ENCODE peak calls at places on chromosome 16, in eight cellular contexts. One of them, this sample, is unnamed.

GRCh38 chr16:3738541-3738940 is 21.2 kb upstream of the TRAP1 start:
- DNase-seq in upper lobe of left lung: no peak
- DNase-seq in esophagus muscularis mucosa: no peak
- DNase-seq in stomach: no peak
- DNase-seq in GM12891: no peak
- DNase-seq in K562: no peak
- DNase-seq in GM12878: no peak
- DNase-seq in endothelial cell of umbilical vein: no peak
- DNase-seq in this sample: no peak

GRCh38 chr16:62224810-62225209 is 188.6 kb upstream of the CDH8 start:
- DNase-seq in upper lobe of left lung: no peak
- DNase-seq in K562: no peak
- DNase-seq in endothelial cell of umbilical vein: no peak
- DNase-seq in stomach: no peak
- DNase-seq in esophagus muscularis mucosa: no peak
- DNase-seq in GM12878: no peak
- DNase-seq in GM12891: no peak
- DNase-seq in this sample: no peak

GRCh38 chr16:78407191-78407590 is 307.7 kb downstream of the WWOX start:
- DNase-seq in GM12878: no peak
- DNase-seq in stomach: no peak
- DNase-seq in esophagus muscularis mucosa: peak; percentile 17
- DNase-seq in K562: no peak
- DNase-seq in endothelial cell of umbilical vein: no peak
- DNase-seq in GM12891: no peak
- DNase-seq in upper lobe of left lung: no peak
- DNase-seq in this sample: no peak

GRCh38 chr16:26019406-26019805 is 327.6 kb downstream of the HS3ST4 start:
- DNase-seq in K562: no peak
- DNase-seq in GM12891: no peak
- DNase-seq in GM12878: no peak
- DNase-seq in upper lobe of left lung: no peak
- DNase-seq in esophagus muscularis mucosa: no peak
- DNase-seq in stomach: no peak
- DNase-seq in endothelial cell of umbilical vein: no peak
- DNase-seq in this sample: no peak

GRCh38 chr16:25092489-25092888 is 19.1 kb upstream of the LCMT1 start:
- DNase-seq in GM12891: no peak
- DNase-seq in GM12878: no peak
- DNase-seq in K562: no peak
- DNase-seq in endothelial cell of umbilical vein: no peak
- DNase-seq in stomach: no peak
- DNase-seq in upper lobe of left lung: peak; percentile 38
- DNase-seq in esophagus muscularis mucosa: no peak
- DNase-seq in this sample: no peak

GRCh38 chr16:74199842-74200124 is 96.8 kb upstream of the PSMD7 start:
- DNase-seq in K562: no peak
- DNase-seq in endothelial cell of umbilical vein: no peak
- DNase-seq in GM12891: no peak
- DNase-seq in upper lobe of left lung: no peak
- DNase-seq in esophagus muscularis mucosa: peak; percentile 19
- DNase-seq in GM12878: no peak
- DNase-seq in stomach: no peak
- DNase-seq in this sample: no peak

GRCh38 chr16:1825864-1826690 is 548 bp downstream of the HAGH start:
- DNase-seq in stomach: peak; percentile 63
- DNase-seq in esophagus muscularis mucosa: peak; percentile 94
- DNase-seq in endothelial cell of umbilical vein: peak; percentile 50
- DNase-seq in GM12878: no peak
- DNase-seq in upper lobe of left lung: peak; percentile 94
- DNase-seq in K562: no peak
- DNase-seq in GM12891: peak; percentile 81
- DNase-seq in this sample: peak; percentile 63

GRCh38 chr16:81261049-81261648 is 22.7 kb downstream of the BCO1 start:
- DNase-seq in stomach: peak; percentile 31
- DNase-seq in K562: peak; percentile 62
- DNase-seq in GM12891: no peak
- DNase-seq in upper lobe of left lung: no peak
- DNase-seq in esophagus muscularis mucosa: no peak
- DNase-seq in endothelial cell of umbilical vein: peak; percentile 30
- DNase-seq in GM12878: no peak
- DNase-seq in this sample: no peak

GRCh38 chr16:35174006-35174405 is 1714.6 kb downstream of the TP53TG3F start:
- DNase-seq in stomach: no peak
- DNase-seq in esophagus muscularis mucosa: peak; percentile 78
- DNase-seq in upper lobe of left lung: no peak
- DNase-seq in endothelial cell of umbilical vein: no peak
- DNase-seq in K562: no peak
- DNase-seq in GM12891: no peak
- DNase-seq in GM12878: no peak
- DNase-seq in this sample: no peak

GRCh38 chr16:70250748-70251650 is 741 bp downstream of the EXOSC6 start:
- DNase-seq in endothelial cell of umbilical vein: peak; percentile 72
- DNase-seq in stomach: peak; percentile 52
- DNase-seq in K562: peak; percentile 66
- DNase-seq in upper lobe of left lung: peak; percentile 91
- DNase-seq in GM12878: no peak
- DNase-seq in esophagus muscularis mucosa: no peak
- DNase-seq in GM12891: peak; percentile 55
- DNase-seq in this sample: peak; percentile 51

GRCh38 chr16:85612191-85612800 is 826 bp upstream of the GSE1 start:
- DNase-seq in stomach: peak; percentile 88
- DNase-seq in GM12878: no peak
- DNase-seq in upper lobe of left lung: peak; percentile 91
- DNase-seq in esophagus muscularis mucosa: no peak
- DNase-seq in K562: peak; percentile 87
- DNase-seq in endothelial cell of umbilical vein: no peak
- DNase-seq in GM12891: no peak
- DNase-seq in this sample: peak; percentile 87

GRCh38 chr16:14241631-14242030 is 170.5 kb downstream of the MRTFB start:
- DNase-seq in GM12891: no peak
- DNase-seq in esophagus muscularis mucosa: no peak
- DNase-seq in GM12878: no peak
- DNase-seq in endothelial cell of umbilical vein: no peak
- DNase-seq in K562: no peak
- DNase-seq in stomach: no peak
- DNase-seq in upper lobe of left lung: no peak
- DNase-seq in this sample: no peak

GRCh38 chr16:4053663-4054479 is 62.4 kb downstream of the ADCY9 start:
- DNase-seq in stomach: peak; percentile 29
- DNase-seq in GM12891: no peak
- DNase-seq in esophagus muscularis mucosa: peak; percentile 94
- DNase-seq in upper lobe of left lung: no peak
- DNase-seq in GM12878: no peak
- DNase-seq in K562: no peak
- DNase-seq in endothelial cell of umbilical vein: peak; percentile 47
- DNase-seq in this sample: peak; percentile 49

GRCh38 chr16:66457888-66458287 is 30.8 kb downstream of the BEAN1 start:
- DNase-seq in GM12891: no peak
- DNase-seq in esophagus muscularis mucosa: no peak
- DNase-seq in stomach: no peak
- DNase-seq in GM12878: no peak
- DNase-seq in endothelial cell of umbilical vein: no peak
- DNase-seq in K562: no peak
- DNase-seq in upper lobe of left lung: no peak
- DNase-seq in this sample: no peak

GRCh38 chr16:19436540-19436939 is 18.9 kb downstream of the TMC5 start:
- DNase-seq in GM12878: no peak
- DNase-seq in upper lobe of left lung: no peak
- DNase-seq in K562: no peak
- DNase-seq in esophagus muscularis mucosa: no peak
- DNase-seq in stomach: no peak
- DNase-seq in endothelial cell of umbilical vein: no peak
- DNase-seq in GM12891: no peak
- DNase-seq in this sample: no peak

GRCh38 chr16:15919331-15919730 is 30.1 kb upstream of the ABCC1 start:
- DNase-seq in GM12891: no peak
- DNase-seq in endothelial cell of umbilical vein: no peak
- DNase-seq in upper lobe of left lung: no peak
- DNase-seq in K562: no peak
- DNase-seq in GM12878: no peak
- DNase-seq in stomach: no peak
- DNase-seq in esophagus muscularis mucosa: no peak
- DNase-seq in this sample: no peak

GRCh38 chr16:22161999-22162657 is at the start of gene SDR42E2:
- DNase-seq in upper lobe of left lung: peak; percentile 85
- DNase-seq in endothelial cell of umbilical vein: no peak
- DNase-seq in stomach: peak; percentile 31
- DNase-seq in GM12878: no peak
- DNase-seq in esophagus muscularis mucosa: no peak
- DNase-seq in GM12891: no peak
- DNase-seq in K562: peak; percentile 65
- DNase-seq in this sample: peak; percentile 38

GRCh38 chr16:4344659-4345438 is 6.3 kb downstream of the PAM16 start:
- DNase-seq in K562: no peak
- DNase-seq in endothelial cell of umbilical vein: no peak
- DNase-seq in stomach: peak; percentile 59
- DNase-seq in esophagus muscularis mucosa: no peak
- DNase-seq in GM12891: no peak
- DNase-seq in GM12878: no peak
- DNase-seq in upper lobe of left lung: no peak
- DNase-seq in this sample: no peak

GRCh38 chr16:14483819-14484385 is 146.2 kb downstream of the PARN start:
- DNase-seq in upper lobe of left lung: no peak
- DNase-seq in stomach: no peak
- DNase-seq in GM12878: no peak
- DNase-seq in endothelial cell of umbilical vein: no peak
- DNase-seq in K562: no peak
- DNase-seq in esophagus muscularis mucosa: peak; percentile 53
- DNase-seq in GM12891: no peak
- DNase-seq in this sample: no peak

DNA sequence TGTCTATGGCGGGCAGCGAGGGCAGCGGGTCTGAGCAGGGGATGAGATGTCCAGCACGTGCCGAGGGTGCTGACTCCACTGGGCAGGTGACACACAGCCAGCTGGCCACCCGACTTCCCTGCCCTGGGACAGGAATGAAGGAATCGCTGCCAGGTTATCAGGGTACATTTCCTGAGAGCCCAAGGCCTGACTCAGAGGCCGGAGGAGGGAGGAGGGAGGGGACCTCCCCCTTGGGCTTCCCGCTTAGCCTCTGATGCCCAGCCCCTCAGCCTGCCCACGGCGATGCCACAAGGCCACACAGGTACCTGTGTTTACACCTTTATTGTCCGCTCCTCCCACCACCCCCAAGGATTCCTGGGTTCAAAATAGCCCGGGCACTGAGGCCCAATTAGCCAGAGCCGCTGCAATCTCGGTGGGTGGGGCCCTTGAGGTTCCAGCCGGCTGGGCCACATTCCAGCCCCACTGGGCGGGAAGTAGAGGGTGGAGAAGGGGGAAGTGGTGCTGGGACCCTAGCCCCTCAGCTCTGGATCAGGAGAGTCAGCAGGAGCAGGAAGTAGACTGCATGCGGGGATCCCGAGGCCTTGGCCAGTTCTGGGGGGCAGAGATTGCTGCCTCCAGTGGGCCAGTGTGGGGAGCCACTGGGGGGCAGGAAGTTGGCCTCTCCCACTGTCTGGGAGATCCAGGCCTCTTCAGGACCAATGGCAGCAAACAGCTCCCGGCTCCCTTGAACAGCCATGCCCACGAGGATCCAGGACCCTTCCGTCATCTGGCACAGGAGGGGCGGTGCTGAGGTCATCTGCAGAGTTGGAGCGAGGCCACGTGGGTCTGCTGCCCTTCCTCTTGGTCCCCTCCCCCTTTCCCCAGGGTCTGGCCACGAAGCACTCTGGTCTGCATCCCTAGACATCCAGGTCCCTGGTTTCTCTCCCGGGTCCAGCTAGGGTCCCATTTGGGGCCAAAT is 3.4 kb upstream of the PRSS8 start:
- DNase-seq in esophagus muscularis mucosa: no peak
- DNase-seq in endothelial cell of umbilical vein: peak; percentile 76
- DNase-seq in GM12891: no peak
- DNase-seq in K562: no peak
- DNase-seq in GM12878: no peak
- DNase-seq in stomach: peak; percentile 91
- DNase-seq in upper lobe of left lung: peak; percentile 86
- DNase-seq in this sample: peak; percentile 91
- TF ChIP-seq POLR2AphosphoS5 in esophagus muscularis mucosa: peak; percentile 46
- TF ChIP-seq POLR2AphosphoS5 in endothelial cell of umbilical vein: peak; percentile 84
- TF ChIP-seq POLR2AphosphoS5 in GM12891: no peak
- TF ChIP-seq POLR2AphosphoS5 in K562: no peak
- TF ChIP-seq POLR2AphosphoS5 in GM12878: no peak
- TF ChIP-seq POLR2AphosphoS5 in stomach: peak; percentile 83
- TF ChIP-seq POLR2AphosphoS5 in upper lobe of left lung: peak; percentile 48
- TF ChIP-seq POLR2AphosphoS5 in this sample: no peak

GRCh38 chr16:30844671-30845449 is 49.0 kb downstream of the BCL7C start:
- DNase-seq in GM12891: peak; percentile 68
- DNase-seq in GM12878: peak; percentile 61
- DNase-seq in esophagus muscularis mucosa: peak; percentile 93
- DNase-seq in K562: peak; percentile 87
- DNase-seq in stomach: peak; percentile 70
- DNase-seq in endothelial cell of umbilical vein: peak; percentile 81
- DNase-seq in upper lobe of left lung: no peak
- DNase-seq in this sample: peak; percentile 76
- TF ChIP-seq POLR2A in GM12891: no peak
- TF ChIP-seq POLR2A in GM12878: no peak
- TF ChIP-seq POLR2A in esophagus muscularis mucosa: no peak
- TF ChIP-seq POLR2A in K562: no peak
- TF ChIP-seq POLR2A in stomach: no peak
- TF ChIP-seq POLR2A in endothelial cell of umbilical vein: no peak
- TF ChIP-seq POLR2A in upper lobe of left lung: no peak
- TF ChIP-seq POLR2A in this sample: no peak

GRCh38 chr16:88713568-88714419 is 7.5 kb downstream of the CTU2 start:
- DNase-seq in GM12878: no peak
- DNase-seq in K562: no peak
- DNase-seq in esophagus muscularis mucosa: no peak
- DNase-seq in upper lobe of left lung: peak; percentile 65
- DNase-seq in endothelial cell of umbilical vein: no peak
- DNase-seq in stomach: peak; percentile 40
- DNase-seq in GM12891: no peak
- DNase-seq in this sample: no peak
- TF ChIP-seq POLR2AphosphoS5 in GM12878: no peak
- TF ChIP-seq POLR2AphosphoS5 in K562: no peak
- TF ChIP-seq POLR2AphosphoS5 in esophagus muscularis mucosa: no peak
- TF ChIP-seq POLR2AphosphoS5 in upper lobe of left lung: no peak
- TF ChIP-seq POLR2AphosphoS5 in endothelial cell of umbilical vein: no peak
- TF ChIP-seq POLR2AphosphoS5 in stomach: no peak
- TF ChIP-seq POLR2AphosphoS5 in GM12891: no peak
- TF ChIP-seq POLR2AphosphoS5 in this sample: no peak

GRCh38 chr16:83588070-83588469 is 219.7 kb upstream of the HSBP1 start:
- DNase-seq in GM12878: no peak
- DNase-seq in stomach: no peak
- DNase-seq in K562: no peak
- DNase-seq in endothelial cell of umbilical vein: no peak
- DNase-seq in GM12891: no peak
- DNase-seq in upper lobe of left lung: peak; percentile 35
- DNase-seq in esophagus muscularis mucosa: no peak
- DNase-seq in this sample: no peak
- TF ChIP-seq POLR2A in GM12878: no peak
- TF ChIP-seq POLR2A in stomach: no peak
- TF ChIP-seq POLR2A in K562: no peak
- TF ChIP-seq POLR2A in endothelial cell of umbilical vein: no peak
- TF ChIP-seq POLR2A in GM12891: no peak
- TF ChIP-seq POLR2A in upper lobe of left lung: no peak
- TF ChIP-seq POLR2A in esophagus muscularis mucosa: no peak
- TF ChIP-seq POLR2A in this sample: no peak

GRCh38 chr16:28596840-28597691 is at the start of gene SULT1A2:
- DNase-seq in stomach: peak; percentile 60
- DNase-seq in K562: peak; percentile 70
- DNase-seq in GM12891: no peak
- DNase-seq in GM12878: no peak
- DNase-seq in endothelial cell of umbilical vein: no peak
- DNase-seq in upper lobe of left lung: peak; percentile 82
- DNase-seq in esophagus muscularis mucosa: no peak
- DNase-seq in this sample: peak; percentile 81
- TF ChIP-seq POLR2AphosphoS5 in stomach: no peak
- TF ChIP-seq POLR2AphosphoS5 in K562: no peak
- TF ChIP-seq POLR2AphosphoS5 in GM12891: no peak
- TF ChIP-seq POLR2AphosphoS5 in GM12878: no peak
- TF ChIP-seq POLR2AphosphoS5 in endothelial cell of umbilical vein: no peak
- TF ChIP-seq POLR2AphosphoS5 in upper lobe of left lung: no peak
- TF ChIP-seq POLR2AphosphoS5 in esophagus muscularis mucosa: no peak
- TF ChIP-seq POLR2AphosphoS5 in this sample: peak; percentile 81